ENCODE peak calls at places on chromosomes 2 and 18, in nine cellular contexts. U is stimulated activated CD4-positive, alpha-beta T cell treated with anti-CD3 and anti-CD28 coated beads, Interleukin-15, amount 100 ng/mL, for 24 hours; Y is Right ventricle myocardium superior; N is astrocyte; M is left ventricle myocardium inferior; X is central memory CD4-positive, alpha-beta T cell; T is CD8-positive, alpha-beta T cell; O is stimulated activated naive B cell treated with anti-CD40 and anti-IgM and Interleukin-4, amounts not matched to agents 10 μg/mL and 1 μg/mL and 100 μg/mL, for 72 hours; A is HTR-8/SVneo. W is an unnamed sample.

GRCh38 chr2:28021898-28022297 is 131.4 kb downstream of the BABAM2 start:
- DNase-seq in U (no peak), Y (no peak), N (no peak), M (no peak), X (no peak), T (no peak), O (no peak), A (no peak), W (no peak)

GRCh38 chr2:172429351-172429968 is 2.1 kb downstream of the ITGA6 start:
- DNase-seq in U (no peak), Y (no peak), N (no peak), M (no peak), X (no peak), T (no peak), O (no peak), A (no peak), W (no peak)

GRCh38 chr2:36371963-36372391 is 16.4 kb downstream of the CRIM1 start:
- DNase-seq in U (no peak), Y (no peak), N (peak; percentile 90), M (no peak), X (no peak), T (no peak), O (no peak), A (no peak), W (no peak)

GRCh38 chr2:53216805-53217204 is 550.8 kb upstream of the CHAC2 start:
- DNase-seq in U (no peak), Y (no peak), N (no peak), M (no peak), X (no peak), T (no peak), O (no peak), A (no peak), W (no peak)

GRCh38 chr2:86017901-86018896 is 87.5 kb downstream of the POLR1A start:
- DNase-seq in U (no peak), Y (peak; percentile 72), N (peak; percentile 27), M (peak; percentile 56), X (no peak), T (no peak), O (peak; percentile 47), A (no peak), W (peak; percentile 68)

GRCh38 chr2:95382128-95382645 is 20.3 kb upstream of the FAHD2A start:
- DNase-seq in U (no peak), Y (no peak), N (no peak), M (peak; percentile 9), X (no peak), T (no peak), O (no peak), A (no peak), W (no peak)

GRCh38 chr2:85248741-85249524 is 78.9 kb downstream of the TGOLN2 start:
- DNase-seq in U (no peak), Y (no peak), N (peak; percentile 96), M (peak; percentile 42), X (no peak), T (no peak), O (no peak), A (peak; percentile 82), W (no peak)

GRCh38 chr2:140600116-140600515 is 1530.7 kb downstream of the LRP1B start:
- DNase-seq in U (no peak), Y (no peak), N (peak; percentile 79), M (no peak), X (no peak), T (no peak), O (no peak), A (peak; percentile 2), W (no peak)

GRCh38 chr2:70145851-70146739 is 44.7 kb downstream of the C2orf42 start:
- DNase-seq in U (peak; percentile 45), Y (no peak), N (no peak), M (no peak), X (no peak), T (no peak), O (peak; percentile 34), A (no peak), W (no peak)

GRCh38 chr2:63058742-63059433 is 8.3 kb downstream of the OTX1 start:
- DNase-seq in U (peak; percentile 14), Y (no peak), N (no peak), M (no peak), X (no peak), T (no peak), O (peak; percentile 6), A (no peak), W (no peak)

GRCh38 chr2:233418761-233419625 is 64.7 kb downstream of the DGKD start:
- DNase-seq in U (peak; percentile 66), Y (peak; percentile 70), N (peak; percentile 73), M (peak; percentile 64), X (peak; percentile 38), T (peak; percentile 65), O (peak; percentile 76), A (peak; percentile 56), W (no peak)

GRCh38 chr2:217912030-217913024 is 90.5 kb downstream of the TNS1 start:
- DNase-seq in U (no peak), Y (peak; percentile 60), N (no peak), M (no peak), X (no peak), T (no peak), O (no peak), A (no peak), W (no peak)

GRCh38 chr2:1759611-1759930 is 15.3 kb upstream of the PXDN start:
- DNase-seq in U (no peak), Y (no peak), N (no peak), M (no peak), X (no peak), T (no peak), O (no peak), A (no peak), W (no peak)

GRCh38 chr2:85694052-85695025 is at the start of gene GNLY:
- DNase-seq in U (no peak), Y (no peak), N (no peak), M (no peak), X (no peak), T (peak; percentile 39), O (no peak), A (no peak), W (no peak)

GRCh38 chr18:48517048-48517447 is 21.8 kb upstream of the CTIF start:
- DNase-seq in U (no peak), Y (no peak), N (no peak), M (no peak), X (no peak), T (no peak), O (no peak), A (no peak), W (no peak)

GRCh38 chr2:7256377-7256776 is 339.2 kb downstream of the RNF144A start:
- DNase-seq in U (no peak), Y (no peak), N (no peak), M (no peak), X (no peak), T (no peak), O (no peak), A (no peak), W (no peak)

GRCh38 chr2:187434342-187434785 is 13.7 kb downstream of the CALCRL start:
- DNase-seq in U (no peak), Y (no peak), N (peak; percentile 74), M (no peak), X (no peak), T (no peak), O (no peak), A (no peak), W (no peak)

GRCh38 chr2:113173563-113174368 is at the start of gene PSD4:
- DNase-seq in U (peak; percentile 94), Y (peak; percentile 83), N (no peak), M (peak; percentile 65), X (peak; percentile 92), T (peak; percentile 89), O (peak; percentile 80), A (no peak), W (peak; percentile 58)

GRCh38 chr2:173210270-173211196 is 134.9 kb downstream of the MAP3K20 start:
- DNase-seq in U (peak; percentile 57), Y (peak; percentile 53), N (peak; percentile 90), M (peak; percentile 30), X (peak; percentile 27), T (peak; percentile 44), O (peak; percentile 28), A (peak; percentile 85), W (peak; percentile 54)

GRCh38 chr2:231563378-231563961 is 29.2 kb upstream of the TEX44 start:
- DNase-seq in U (peak; percentile 64), Y (peak; percentile 57), N (peak; percentile 29), M (peak; percentile 28), X (no peak), T (no peak), O (peak; percentile 20), A (peak; percentile 83), W (peak; percentile 76)

GRCh38 chr18:66668706-66669105 is 64.8 kb upstream of the CDH19 start:
- DNase-seq in U (no peak), Y (no peak), N (no peak), M (no peak), X (no peak), T (no peak), O (no peak), A (no peak), W (no peak)

GRCh38 chr18:9613550-9614400 is 584 bp downstream of the PPP4R1 start:
- DNase-seq in U (peak; percentile 61), Y (peak; percentile 78), N (no peak), M (peak; percentile 69), X (peak; percentile 21), T (peak; percentile 41), O (peak; percentile 36), A (peak; percentile 19), W (peak; percentile 60)

GRCh38 chr18:48942554-48943261 is 8.1 kb downstream of the SMAD7 start:
- DNase-seq in U (no peak), Y (no peak), N (peak; percentile 99), M (no peak), X (no peak), T (no peak), O (no peak), A (peak; percentile 90), W (no peak)

GRCh38 chr2:48315847-48316194 is 214.1 kb upstream of the STON1 start:
- DNase-seq in U (peak; percentile 61), Y (no peak), N (peak; percentile 1), M (no peak), X (no peak), T (peak; percentile 34), O (peak; percentile 48), A (peak; percentile 14), W (peak; percentile 58)

GRCh38 chr2:32235315-32235714 is 29.4 kb downstream of the NLRC4 start:
- DNase-seq in U (no peak), Y (no peak), N (no peak), M (no peak), X (no peak), T (no peak), O (no peak), A (no peak), W (no peak)

GRCh38 chr2:195967336-195967735 is 101.3 kb downstream of the DNAH7 start:
- DNase-seq in U (no peak), Y (no peak), N (no peak), M (no peak), X (no peak), T (no peak), O (no peak), A (no peak), W (no peak)

GRCh38 chr2:231099918-231100317 is 24.9 kb downstream of the HTR2B start:
- DNase-seq in U (peak; percentile 9), Y (no peak), N (no peak), M (no peak), X (no peak), T (no peak), O (no peak), A (no peak), W (no peak)

GRCh38 chr2:26182887-26183630 is 10.2 kb downstream of the GAREM2 start:
- DNase-seq in U (no peak), Y (no peak), N (no peak), M (no peak), X (no peak), T (no peak), O (no peak), A (no peak), W (no peak)

GRCh38 chr2:10064932-10065682 is 15.1 kb downstream of the CYS1 start:
- DNase-seq in U (no peak), Y (no peak), N (no peak), M (no peak), X (no peak), T (no peak), O (no peak), A (no peak), W (no peak)

GRCh38 chr2:15133461-15133860 is 427.7 kb downstream of the NBAS start:
- DNase-seq in U (no peak), Y (no peak), N (no peak), M (no peak), X (no peak), T (no peak), O (no peak), A (no peak), W (no peak)

GRCh38 chr2:19911799-19912509 is 10.2 kb upstream of the TTC32 start:
- DNase-seq in U (no peak), Y (no peak), N (peak; percentile 96), M (no peak), X (no peak), T (no peak), O (no peak), A (peak; percentile 81), W (no peak)

W was measured in head of caudate nucleus.